ENCODE peak calls at places on chromosomes 6 and 20, in seven cellular contexts. X, S, G, H, Z, C and O are unnamed samples.

GRCh38 chr6:53239526-53239925 is 90.9 kb upstream of the GCM1 start:
- DNase-seq in X (no peak), S (no peak), G (no peak), H (no peak), Z (no peak), C (no peak), O (no peak)

GRCh38 chr6:48099713-48100675 is 11.0 kb downstream of the PTCHD4 start:
- DNase-seq in X (no peak), S (no peak), G (no peak), H (no peak), Z (no peak), C (no peak), O (no peak)

GRCh38 chr20:38405132-38405531 is 30.0 kb downstream of the SNHG17 start:
- DNase-seq in X (peak), S (no peak), G (no peak), H (no peak), Z (no peak), C (no peak), O (no peak)

GRCh38 chr20:51460569-51461265 is 81.8 kb downstream of the NFATC2 start:
- DNase-seq in X (peak), S (no peak), G (peak), H (no peak), Z (no peak), C (no peak), O (no peak)

GRCh38 chr6:20669571-20670314 is 135.5 kb downstream of the CDKAL1 start:
- DNase-seq in X (no peak), S (no peak), G (no peak), H (no peak), Z (no peak), C (no peak), O (no peak)

GRCh38 chr6:13908955-13909381 is 15.8 kb upstream of the RNF182 start:
- DNase-seq in X (no peak), S (peak), G (peak), H (peak), Z (peak), C (peak), O (peak)

GRCh38 chr20:56808119-56808725 is 179.1 kb downstream of the TFAP2C start:
- DNase-seq in X (no peak), S (peak), G (no peak), H (no peak), Z (no peak), C (no peak), O (no peak)

GRCh38 chr6:125612400-125612846 is 137.0 kb upstream of the HEY2 start:
- DNase-seq in X (no peak), S (no peak), G (peak), H (no peak), Z (no peak), C (no peak), O (no peak)

GRCh38 chr6:41002168-41002567 is 36.9 kb downstream of the UNC5CL start:
- DNase-seq in X (no peak), S (no peak), G (no peak), H (no peak), Z (no peak), C (no peak), O (no peak)